ENCODE peak calls at places on chromosomes 6 and 20, in six cellular contexts. One of them, this sample, is unnamed.

GRCh38 chr20:33667245-33668086 is 723 bp downstream of the ACTL10 start:
- DNase-seq in fibroblast of pulmonary artery: peak; percentile 79
- DNase-seq in NCI-H446 treated with DMSO at 0.1 percent for 48 hours: no peak
- DNase-seq in omental fat pad: no peak
- DNase-seq in activated naive CD4-positive, alpha-beta T cell treated with anti-CD3 and anti-CD28 coated beads, Interleukin-2, amount 10 ng/mL, durations not matched to agents 7 days and 5 days: peak; percentile 80
- DNase-seq in Calu3: peak; percentile 97
- DNase-seq in this sample: no peak

GRCh38 chr6:162856885-162857284 is 129.1 kb downstream of the PACRG start:
- DNase-seq in fibroblast of pulmonary artery: peak; percentile 88
- DNase-seq in NCI-H446 treated with DMSO at 0.1 percent for 48 hours: peak; percentile 4
- DNase-seq in omental fat pad: no peak
- DNase-seq in activated naive CD4-positive, alpha-beta T cell treated with anti-CD3 and anti-CD28 coated beads, Interleukin-2, amount 10 ng/mL, durations not matched to agents 7 days and 5 days: no peak
- DNase-seq in Calu3: peak; percentile 59
- DNase-seq in this sample: peak; percentile 80

GRCh38 chr6:1612902-1613301 is 3.2 kb downstream of the FOXC1 start:
- DNase-seq in fibroblast of pulmonary artery: peak; percentile 61
- DNase-seq in NCI-H446 treated with DMSO at 0.1 percent for 48 hours: no peak
- DNase-seq in omental fat pad: no peak
- DNase-seq in activated naive CD4-positive, alpha-beta T cell treated with anti-CD3 and anti-CD28 coated beads, Interleukin-2, amount 10 ng/mL, durations not matched to agents 7 days and 5 days: no peak
- DNase-seq in Calu3: no peak
- DNase-seq in this sample: no peak

GRCh38 chr6:148776321-148776966 is 29.6 kb downstream of the UST start:
- DNase-seq in fibroblast of pulmonary artery: peak; percentile 83
- DNase-seq in NCI-H446 treated with DMSO at 0.1 percent for 48 hours: no peak
- DNase-seq in omental fat pad: no peak
- DNase-seq in activated naive CD4-positive, alpha-beta T cell treated with anti-CD3 and anti-CD28 coated beads, Interleukin-2, amount 10 ng/mL, durations not matched to agents 7 days and 5 days: no peak
- DNase-seq in Calu3: no peak
- DNase-seq in this sample: no peak

GRCh38 chr6:131678401-131678800 is 22.8 kb downstream of the OR2A4 start:
- DNase-seq in fibroblast of pulmonary artery: no peak
- DNase-seq in NCI-H446 treated with DMSO at 0.1 percent for 48 hours: no peak
- DNase-seq in omental fat pad: no peak
- DNase-seq in activated naive CD4-positive, alpha-beta T cell treated with anti-CD3 and anti-CD28 coated beads, Interleukin-2, amount 10 ng/mL, durations not matched to agents 7 days and 5 days: no peak
- DNase-seq in Calu3: no peak
- DNase-seq in this sample: no peak

GRCh38 chr6:63785006-63785405 is 149.4 kb downstream of the PHF3 start:
- DNase-seq in fibroblast of pulmonary artery: no peak
- DNase-seq in NCI-H446 treated with DMSO at 0.1 percent for 48 hours: no peak
- DNase-seq in omental fat pad: no peak
- DNase-seq in activated naive CD4-positive, alpha-beta T cell treated with anti-CD3 and anti-CD28 coated beads, Interleukin-2, amount 10 ng/mL, durations not matched to agents 7 days and 5 days: no peak
- DNase-seq in Calu3: no peak
- DNase-seq in this sample: no peak

GRCh38 chr20:47295921-47296426 is 60.5 kb downstream of the ZMYND8 start:
- DNase-seq in fibroblast of pulmonary artery: peak; percentile 73
- DNase-seq in NCI-H446 treated with DMSO at 0.1 percent for 48 hours: no peak
- DNase-seq in omental fat pad: no peak
- DNase-seq in activated naive CD4-positive, alpha-beta T cell treated with anti-CD3 and anti-CD28 coated beads, Interleukin-2, amount 10 ng/mL, durations not matched to agents 7 days and 5 days: no peak
- DNase-seq in Calu3: no peak
- DNase-seq in this sample: no peak

GRCh38 chr6:157982580-157983438 is 1.1 kb downstream of the SYNJ2 start:
- DNase-seq in fibroblast of pulmonary artery: peak; percentile 52
- DNase-seq in NCI-H446 treated with DMSO at 0.1 percent for 48 hours: no peak
- DNase-seq in omental fat pad: no peak
- DNase-seq in activated naive CD4-positive, alpha-beta T cell treated with anti-CD3 and anti-CD28 coated beads, Interleukin-2, amount 10 ng/mL, durations not matched to agents 7 days and 5 days: peak; percentile 33
- DNase-seq in Calu3: peak; percentile 49
- DNase-seq in this sample: no peak

GRCh38 chr20:21103582-21104465 is 2.3 kb downstream of the LINC00237 start:
- DNase-seq in fibroblast of pulmonary artery: no peak
- DNase-seq in NCI-H446 treated with DMSO at 0.1 percent for 48 hours: no peak
- DNase-seq in omental fat pad: no peak
- DNase-seq in activated naive CD4-positive, alpha-beta T cell treated with anti-CD3 and anti-CD28 coated beads, Interleukin-2, amount 10 ng/mL, durations not matched to agents 7 days and 5 days: no peak
- DNase-seq in Calu3: no peak
- DNase-seq in this sample: no peak

GRCh38 chr6:32816746-32817204 is at the start of gene HLA-DOB:
- DNase-seq in fibroblast of pulmonary artery: peak; percentile 56
- DNase-seq in NCI-H446 treated with DMSO at 0.1 percent for 48 hours: no peak
- DNase-seq in omental fat pad: no peak
- DNase-seq in activated naive CD4-positive, alpha-beta T cell treated with anti-CD3 and anti-CD28 coated beads, Interleukin-2, amount 10 ng/mL, durations not matched to agents 7 days and 5 days: no peak
- DNase-seq in Calu3: peak; percentile 65
- DNase-seq in this sample: peak; percentile 49

GRCh38 chr6:20835315-20836010 is 301.2 kb downstream of the CDKAL1 start:
- DNase-seq in fibroblast of pulmonary artery: no peak
- DNase-seq in NCI-H446 treated with DMSO at 0.1 percent for 48 hours: no peak
- DNase-seq in omental fat pad: no peak
- DNase-seq in activated naive CD4-positive, alpha-beta T cell treated with anti-CD3 and anti-CD28 coated beads, Interleukin-2, amount 10 ng/mL, durations not matched to agents 7 days and 5 days: no peak
- DNase-seq in Calu3: no peak
- DNase-seq in this sample: no peak

GRCh38 chr6:157990321-157991066 is 8.8 kb downstream of the SYNJ2 start:
- DNase-seq in fibroblast of pulmonary artery: no peak
- DNase-seq in NCI-H446 treated with DMSO at 0.1 percent for 48 hours: no peak
- DNase-seq in omental fat pad: no peak
- DNase-seq in activated naive CD4-positive, alpha-beta T cell treated with anti-CD3 and anti-CD28 coated beads, Interleukin-2, amount 10 ng/mL, durations not matched to agents 7 days and 5 days: peak; percentile 64
- DNase-seq in Calu3: no peak
- DNase-seq in this sample: no peak

GRCh38 chr6:99369533-99369932 is 20.1 kb upstream of the FAXC start:
- DNase-seq in fibroblast of pulmonary artery: no peak
- DNase-seq in NCI-H446 treated with DMSO at 0.1 percent for 48 hours: no peak
- DNase-seq in omental fat pad: no peak
- DNase-seq in activated naive CD4-positive, alpha-beta T cell treated with anti-CD3 and anti-CD28 coated beads, Interleukin-2, amount 10 ng/mL, durations not matched to agents 7 days and 5 days: no peak
- DNase-seq in Calu3: no peak
- DNase-seq in this sample: no peak

GRCh38 chr6:81683928-81684327 is 68.6 kb downstream of the TENT5A start:
- DNase-seq in fibroblast of pulmonary artery: peak; percentile 10
- DNase-seq in NCI-H446 treated with DMSO at 0.1 percent for 48 hours: no peak
- DNase-seq in omental fat pad: no peak
- DNase-seq in activated naive CD4-positive, alpha-beta T cell treated with anti-CD3 and anti-CD28 coated beads, Interleukin-2, amount 10 ng/mL, durations not matched to agents 7 days and 5 days: no peak
- DNase-seq in Calu3: no peak
- DNase-seq in this sample: no peak

GRCh38 chr6:163850874-163851273 is 436.4 kb downstream of the QKI start:
- DNase-seq in fibroblast of pulmonary artery: no peak
- DNase-seq in NCI-H446 treated with DMSO at 0.1 percent for 48 hours: no peak
- DNase-seq in omental fat pad: no peak
- DNase-seq in activated naive CD4-positive, alpha-beta T cell treated with anti-CD3 and anti-CD28 coated beads, Interleukin-2, amount 10 ng/mL, durations not matched to agents 7 days and 5 days: no peak
- DNase-seq in Calu3: no peak
- DNase-seq in this sample: no peak

GRCh38 chr6:149563203-149563927 is 2.8 kb upstream of the GINM1 start:
- DNase-seq in fibroblast of pulmonary artery: peak; percentile 78
- DNase-seq in NCI-H446 treated with DMSO at 0.1 percent for 48 hours: no peak
- DNase-seq in omental fat pad: no peak
- DNase-seq in activated naive CD4-positive, alpha-beta T cell treated with anti-CD3 and anti-CD28 coated beads, Interleukin-2, amount 10 ng/mL, durations not matched to agents 7 days and 5 days: no peak
- DNase-seq in Calu3: no peak
- DNase-seq in this sample: peak; percentile 18

GRCh38 chr20:44219287-44219686 is 8.7 kb upstream of the OSER1 start:
- DNase-seq in fibroblast of pulmonary artery: no peak
- DNase-seq in NCI-H446 treated with DMSO at 0.1 percent for 48 hours: no peak
- DNase-seq in omental fat pad: no peak
- DNase-seq in activated naive CD4-positive, alpha-beta T cell treated with anti-CD3 and anti-CD28 coated beads, Interleukin-2, amount 10 ng/mL, durations not matched to agents 7 days and 5 days: peak; percentile 29
- DNase-seq in Calu3: no peak
- DNase-seq in this sample: no peak

GRCh38 chr6:16334671-16335070 is 96.3 kb downstream of the GMPR start:
- DNase-seq in fibroblast of pulmonary artery: peak; percentile 93
- DNase-seq in NCI-H446 treated with DMSO at 0.1 percent for 48 hours: no peak
- DNase-seq in omental fat pad: peak; percentile 67
- DNase-seq in activated naive CD4-positive, alpha-beta T cell treated with anti-CD3 and anti-CD28 coated beads, Interleukin-2, amount 10 ng/mL, durations not matched to agents 7 days and 5 days: no peak
- DNase-seq in Calu3: no peak
- DNase-seq in this sample: peak; percentile 63

GRCh38 chr6:48775157-48775556 is 664.2 kb upstream of the PTCHD4 start:
- DNase-seq in fibroblast of pulmonary artery: peak; percentile 42
- DNase-seq in NCI-H446 treated with DMSO at 0.1 percent for 48 hours: no peak
- DNase-seq in omental fat pad: no peak
- DNase-seq in activated naive CD4-positive, alpha-beta T cell treated with anti-CD3 and anti-CD28 coated beads, Interleukin-2, amount 10 ng/mL, durations not matched to agents 7 days and 5 days: no peak
- DNase-seq in Calu3: no peak
- DNase-seq in this sample: no peak

GRCh38 chr20:45933231-45934045 is 1.0 kb upstream of the PCIF1 start:
- DNase-seq in fibroblast of pulmonary artery: peak; percentile 74
- DNase-seq in NCI-H446 treated with DMSO at 0.1 percent for 48 hours: peak; percentile 67
- DNase-seq in omental fat pad: no peak
- DNase-seq in activated naive CD4-positive, alpha-beta T cell treated with anti-CD3 and anti-CD28 coated beads, Interleukin-2, amount 10 ng/mL, durations not matched to agents 7 days and 5 days: peak; percentile 78
- DNase-seq in Calu3: peak; percentile 90
- DNase-seq in this sample: peak; percentile 89

GRCh38 chr20:58623579-58624473 is 27.3 kb upstream of the STX16 start:
- DNase-seq in fibroblast of pulmonary artery: peak; percentile 94
- DNase-seq in NCI-H446 treated with DMSO at 0.1 percent for 48 hours: no peak
- DNase-seq in omental fat pad: peak; percentile 45
- DNase-seq in activated naive CD4-positive, alpha-beta T cell treated with anti-CD3 and anti-CD28 coated beads, Interleukin-2, amount 10 ng/mL, durations not matched to agents 7 days and 5 days: no peak
- DNase-seq in Calu3: peak; percentile 93
- DNase-seq in this sample: peak; percentile 89

GRCh38 chr6:129607581-129608186 is 102.3 kb downstream of the ARHGAP18 start:
- DNase-seq in fibroblast of pulmonary artery: peak; percentile 67
- DNase-seq in NCI-H446 treated with DMSO at 0.1 percent for 48 hours: no peak
- DNase-seq in omental fat pad: no peak
- DNase-seq in activated naive CD4-positive, alpha-beta T cell treated with anti-CD3 and anti-CD28 coated beads, Interleukin-2, amount 10 ng/mL, durations not matched to agents 7 days and 5 days: no peak
- DNase-seq in Calu3: no peak
- DNase-seq in this sample: no peak

GRCh38 chr6:169832247-169832948 is 81.0 kb downstream of the ERMARD start:
- DNase-seq in fibroblast of pulmonary artery: peak; percentile 10
- DNase-seq in NCI-H446 treated with DMSO at 0.1 percent for 48 hours: no peak
- DNase-seq in omental fat pad: no peak
- DNase-seq in activated naive CD4-positive, alpha-beta T cell treated with anti-CD3 and anti-CD28 coated beads, Interleukin-2, amount 10 ng/mL, durations not matched to agents 7 days and 5 days: no peak
- DNase-seq in Calu3: no peak
- DNase-seq in this sample: no peak

GRCh38 chr20:21520702-21521595 is 7.1 kb upstream of the NKX2-2 start:
- DNase-seq in fibroblast of pulmonary artery: no peak
- DNase-seq in NCI-H446 treated with DMSO at 0.1 percent for 48 hours: no peak
- DNase-seq in omental fat pad: no peak
- DNase-seq in activated naive CD4-positive, alpha-beta T cell treated with anti-CD3 and anti-CD28 coated beads, Interleukin-2, amount 10 ng/mL, durations not matched to agents 7 days and 5 days: peak; percentile 21
- DNase-seq in Calu3: no peak
- DNase-seq in this sample: no peak

GRCh38 chr20:17685168-17685567 is 3.1 kb upstream of the RRBP1 start:
- DNase-seq in fibroblast of pulmonary artery: no peak
- DNase-seq in NCI-H446 treated with DMSO at 0.1 percent for 48 hours: no peak
- DNase-seq in omental fat pad: no peak
- DNase-seq in activated naive CD4-positive, alpha-beta T cell treated with anti-CD3 and anti-CD28 coated beads, Interleukin-2, amount 10 ng/mL, durations not matched to agents 7 days and 5 days: no peak
- DNase-seq in Calu3: no peak
- DNase-seq in this sample: no peak

GRCh38 chr20:31860431-31861345 is 9.6 kb downstream of the DUSP15 start:
- DNase-seq in fibroblast of pulmonary artery: peak; percentile 27
- DNase-seq in NCI-H446 treated with DMSO at 0.1 percent for 48 hours: no peak
- DNase-seq in omental fat pad: no peak
- DNase-seq in activated naive CD4-positive, alpha-beta T cell treated with anti-CD3 and anti-CD28 coated beads, Interleukin-2, amount 10 ng/mL, durations not matched to agents 7 days and 5 days: no peak
- DNase-seq in Calu3: peak; percentile 58
- DNase-seq in this sample: peak; percentile 63

GRCh38 chr20:57053067-57053466 is 213.4 kb downstream of the BMP7 start:
- DNase-seq in fibroblast of pulmonary artery: no peak
- DNase-seq in NCI-H446 treated with DMSO at 0.1 percent for 48 hours: no peak
- DNase-seq in omental fat pad: no peak
- DNase-seq in activated naive CD4-positive, alpha-beta T cell treated with anti-CD3 and anti-CD28 coated beads, Interleukin-2, amount 10 ng/mL, durations not matched to agents 7 days and 5 days: no peak
- DNase-seq in Calu3: no peak
- DNase-seq in this sample: no peak

GRCh38 chr20:5885866-5886265 is 64.5 kb downstream of the TRMT6 start:
- DNase-seq in fibroblast of pulmonary artery: no peak
- DNase-seq in NCI-H446 treated with DMSO at 0.1 percent for 48 hours: peak; percentile 15
- DNase-seq in omental fat pad: no peak
- DNase-seq in activated naive CD4-positive, alpha-beta T cell treated with anti-CD3 and anti-CD28 coated beads, Interleukin-2, amount 10 ng/mL, durations not matched to agents 7 days and 5 days: no peak
- DNase-seq in Calu3: no peak
- DNase-seq in this sample: no peak

GRCh38 chr20:45061244-45061643 is 39.7 kb downstream of the KCNS1 start:
- DNase-seq in fibroblast of pulmonary artery: peak; percentile 89
- DNase-seq in NCI-H446 treated with DMSO at 0.1 percent for 48 hours: no peak
- DNase-seq in omental fat pad: no peak
- DNase-seq in activated naive CD4-positive, alpha-beta T cell treated with anti-CD3 and anti-CD28 coated beads, Interleukin-2, amount 10 ng/mL, durations not matched to agents 7 days and 5 days: no peak
- DNase-seq in Calu3: peak; percentile 35
- DNase-seq in this sample: no peak